ENCODE peak calls at places on chromosomes 4 and X, in eight cellular contexts. D, Z, W, J, X, Q, V and O are unnamed samples.

GRCh38 chrX:14554132-14554715 is 24.9 kb downstream of the GLRA2 start:
- DNase-seq in W (no peak), D (no peak), X (peak; percentile 4), Z (no peak), Q (no peak), V (no peak), J (no peak), O (no peak)

GRCh38 chrX:129957241-129958099 is 25.0 kb upstream of the BCORL1 start:
- DNase-seq in D (peak; percentile 70), V (peak; percentile 70), J (no peak), Q (no peak), W (peak; percentile 18), X (peak; percentile 65), Z (peak; percentile 84), O (peak; percentile 11)

GRCh38 chr4:46254788-46255187 is 130.9 kb upstream of the GABRG1 start:
- DNase-seq in Q (no peak), V (no peak), J (no peak), D (no peak), W (no peak), Z (no peak), X (no peak), O (no peak)

GRCh38 chrX:1185556-1185955 is 26.9 kb downstream of the CRLF2 start:
- DNase-seq in V (no peak), J (no peak), Q (no peak), W (no peak), D (no peak), Z (no peak), X (no peak), O (no peak)

GRCh38 chrX:67544281-67544680 is 460 bp downstream of the AR start:
- DNase-seq in V (peak; percentile 30), W (no peak), D (peak; percentile 15), J (no peak), X (peak; percentile 49), Q (no peak), Z (no peak), O (no peak)

GRCh38 chr4:174650711-174651355 is 128.5 kb upstream of the HPGD start:
- DNase-seq in V (no peak), W (no peak), X (no peak), Z (no peak), D (no peak), J (no peak), Q (no peak), O (no peak)

GRCh38 chrX:135437867-135438733 is 16.4 kb downstream of the SMIM10L2A start:
- DNase-seq in D (no peak), V (no peak), J (no peak), X (no peak), Q (no peak), W (no peak), Z (no peak), O (no peak)

GRCh38 chrX:65528705-65529340 is 5.8 kb downstream of the LAS1L start:
- DNase-seq in Z (peak; percentile 75), Q (no peak), X (peak; percentile 14), J (peak; percentile 2), W (peak; percentile 19), V (peak; percentile 61), D (peak; percentile 9), O (no peak)

GRCh38 chr4:146260521-146260920 is 46.2 kb downstream of the REELD1 start:
- DNase-seq in Q (no peak), D (no peak), J (no peak), Z (no peak), W (no peak), X (no peak), V (peak; percentile 54), O (no peak)

GRCh38 chr4:87270144-87270543 is 49.7 kb upstream of the KLHL8 start:
- DNase-seq in Z (peak; percentile 27), Q (no peak), X (no peak), V (no peak), D (peak; percentile 11), J (no peak), W (peak; percentile 31), O (no peak)

GRCh38 chr4:143653031-143653430 is 47.4 kb downstream of the FREM3 start:
- DNase-seq in D (no peak), Z (no peak), Q (no peak), V (no peak), W (peak; percentile 61), X (no peak), J (no peak), O (no peak)

GRCh38 chr4:182276214-182277109 is 33.3 kb downstream of the TENM3 start:
- DNase-seq in Q (no peak), D (no peak), X (no peak), J (no peak), W (no peak), V (no peak), Z (no peak), O (no peak)

GRCh38 chr4:70892086-70892769 is 9.9 kb upstream of the MOB1B start:
- DNase-seq in W (no peak), Q (peak; percentile 71), D (peak; percentile 10), J (peak; percentile 5), V (no peak), X (no peak), Z (no peak), O (peak; percentile 1)

GRCh38 chr4:56326363-56326762 is 60.9 kb downstream of the AASDH start:
- DNase-seq in X (no peak), J (no peak), Z (no peak), V (no peak), W (peak; percentile 22), Q (no peak), D (no peak), O (no peak)

GRCh38 chr4:26076896-26077295 is 162.9 kb downstream of the SMIM20 start:
- DNase-seq in D (no peak), X (no peak), J (no peak), Z (no peak), W (no peak), V (no peak), Q (no peak), O (no peak)

DNA sequence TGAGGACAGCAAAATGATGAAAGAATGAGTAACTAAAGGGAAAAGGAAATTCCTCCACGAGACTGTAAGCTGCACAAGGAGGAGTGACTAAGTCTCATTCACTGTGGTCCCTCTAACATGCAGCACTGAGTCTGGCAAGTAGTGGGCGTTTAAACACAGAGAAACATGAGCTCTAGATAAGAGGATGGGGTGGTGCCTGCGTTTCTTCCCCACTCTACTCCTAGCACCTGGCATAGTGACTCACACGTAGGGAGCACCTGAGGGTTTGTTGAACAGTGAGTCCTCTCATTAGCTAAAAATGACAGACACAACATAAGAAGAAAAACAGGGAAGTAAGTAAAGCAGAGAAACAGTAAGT is 105.8 kb upstream of the CBR4 start:
- DNase-seq in X (no peak), J (no peak), D (no peak), Q (no peak), V (peak; percentile 64), Z (no peak), W (peak; percentile 95), O (no peak)
- TF ChIP-seq POLR2A in X (no peak), J (no peak), D (no peak), Q (no peak), V (no peak), Z (no peak), W (no peak), O (no peak)

GRCh38 chr4:10075158-10075863 is 41.3 kb downstream of the WDR1 start:
- DNase-seq in W (no peak), Q (no peak), J (no peak), X (no peak), Z (no peak), D (no peak), V (peak; percentile 24), O (no peak)

GRCh38 chr4:10077492-10078335 is 38.9 kb downstream of the WDR1 start:
- DNase-seq in W (peak; percentile 40), V (peak; percentile 36), Z (no peak), Q (no peak), D (no peak), J (no peak), X (no peak), O (no peak)

GRCh38 chr4:10077101-10077491 is 39.5 kb downstream of the WDR1 start:
- DNase-seq in D (no peak), Z (no peak), J (no peak), X (no peak), Q (no peak), W (no peak), V (peak; percentile 21), O (no peak)

GRCh38 chr4:10074767-10075105 is 41.9 kb downstream of the WDR1 start:
- DNase-seq in D (no peak), Z (peak; percentile 41), X (no peak), V (peak; percentile 19), J (no peak), Q (no peak), W (peak; percentile 53), O (no peak)

DNA sequence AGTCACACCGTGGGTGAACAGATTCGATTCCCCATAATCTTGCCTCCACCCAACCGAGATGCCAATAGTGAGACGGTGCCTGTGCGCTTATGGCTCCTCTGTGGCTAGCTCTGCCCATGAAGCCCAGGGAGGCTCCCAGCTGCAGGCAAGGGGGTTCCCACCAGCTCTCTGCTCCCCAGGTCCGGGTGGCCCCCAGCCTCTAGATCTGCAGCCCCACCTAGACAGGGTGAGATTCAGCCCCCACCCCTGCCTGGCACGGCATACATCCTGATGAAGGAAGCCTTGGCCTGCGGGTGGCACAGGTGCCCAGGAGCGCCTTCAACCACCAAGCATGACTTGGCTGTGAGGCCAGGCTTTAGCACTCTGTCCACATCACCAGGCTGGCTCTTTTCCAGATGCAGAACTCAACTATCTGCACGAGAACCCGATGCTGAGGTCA is 40.6 kb downstream of the WDR1 start:
- DNase-seq in V (peak; percentile 22), Q (no peak), W (no peak), D (no peak), X (peak; percentile 46), Z (no peak), J (no peak), O (no peak)
- H3K27ac ChIP-seq in V (peak overlapping the region; percentile 22), Q (no peak overlapping the region), W (no peak overlapping the region), D (no peak overlapping the region), X (no peak overlapping the region), Z (no peak overlapping the region), J (no peak overlapping the region), O (no peak overlapping the region)

DNA sequence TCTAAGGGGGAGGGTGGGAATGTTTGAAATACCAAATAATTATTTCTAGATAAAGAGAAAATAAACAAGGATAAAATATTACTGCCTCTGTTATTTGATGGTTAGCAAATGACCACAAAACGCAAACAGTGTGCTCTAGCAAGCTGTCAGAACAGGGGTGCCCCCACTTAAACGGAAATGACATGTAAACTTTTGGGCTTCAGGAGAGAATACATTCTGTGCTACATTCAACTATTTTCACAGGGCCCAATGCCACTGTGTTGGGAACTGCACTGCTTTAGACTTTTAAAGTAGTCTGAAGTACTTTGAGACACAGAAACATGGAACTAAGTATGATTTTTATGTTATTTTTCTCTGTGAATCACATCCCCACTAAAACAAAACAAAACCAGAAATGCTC is 14.1 kb downstream of the CD40LG start:
- DNase-seq in X (no peak), D (no peak), W (no peak), J (no peak), Z (no peak), Q (no peak), V (no peak), O (no peak)
- H3K9me3 ChIP-seq in X (no peaks in the 10 kb centered on the region), D (no peaks in the 10 kb centered on the region), W (no peaks in the 10 kb centered on the region), J (no peaks in the 10 kb centered on the region), Z (peaks cover 5% of the 10 kb centered on the region), Q (no peaks in the 10 kb centered on the region), V (peaks cover 15% of the 10 kb centered on the region), O (no peaks in the 10 kb centered on the region)

DNA sequence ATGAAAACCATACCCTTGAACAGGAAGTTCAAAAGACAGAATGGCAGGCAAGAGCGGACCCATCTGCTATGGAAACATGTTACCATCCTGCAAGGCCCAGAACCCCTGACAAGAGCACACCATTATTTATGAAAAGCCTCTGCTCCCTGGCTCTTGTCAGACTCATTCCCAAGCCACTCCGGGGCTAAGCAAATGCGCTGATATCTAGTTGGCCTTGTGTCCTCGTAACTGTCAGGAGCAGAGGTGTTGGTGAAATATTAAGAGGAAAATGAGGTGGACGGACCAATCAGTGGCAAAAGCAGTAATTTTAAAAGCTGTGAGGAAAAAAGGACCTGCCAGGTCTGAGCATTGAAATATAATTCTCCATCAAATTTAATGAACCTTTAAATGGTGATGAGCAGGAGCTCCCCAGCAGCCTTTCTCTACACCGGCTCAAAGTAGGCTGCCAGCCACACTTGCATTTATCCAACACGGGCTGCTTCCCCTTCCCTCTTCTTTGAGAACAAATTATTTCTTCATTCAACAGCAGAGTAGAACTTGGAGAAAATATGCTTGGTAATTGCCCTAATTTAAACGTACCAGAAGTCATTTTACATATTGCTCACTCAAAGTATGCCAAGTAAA is 214.3 kb downstream of the RASL11B start:
- DNase-seq in W (no peak), J (no peak), Z (no peak), Q (no peak), D (peak; percentile 26), X (no peak), V (no peak), O (no peak)
- TF ChIP-seq POLR2A in W (no peak), J (no peak), Z (no peak), Q (no peak), D (no peak), X (no peak), V (no peak), O (no peak)